ENCODE peak calls at places on chromosomes 6 and 20, in seven cellular contexts. C, I, U, R, L, O and A are unnamed samples.

GRCh38 chr6:116254297-116254724 is 436 bp upstream of the TSPYL4 start:
- DNase-seq in C (no peak), I (no peak), U (no peak), R (no peak), L (no peak), O (no peak), A (no peak)

GRCh38 chr6:815348-815738 is 122.4 kb upstream of the EXOC2 start:
- DNase-seq in C (no peak), I (no peak), U (no peak), R (peak; percentile 59), L (no peak), O (no peak), A (peak; percentile 41)

GRCh38 chr6:135224037-135224647 is 43.0 kb downstream of the MYB start:
- DNase-seq in C (no peak), I (no peak), U (no peak), R (no peak), L (no peak), O (no peak), A (no peak)

GRCh38 chr6:6688283-6688682 is 99.8 kb downstream of the LY86 start:
- DNase-seq in C (no peak), I (no peak), U (peak; percentile 58), R (peak; percentile 56), L (no peak), O (peak; percentile 25), A (no peak)

GRCh38 chr6:21710908-21711627 is 117.5 kb downstream of the SOX4 start:
- DNase-seq in C (no peak), I (no peak), U (no peak), R (no peak), L (no peak), O (no peak), A (no peak)

GRCh38 chr6:136923116-136923953 is 1.2 kb downstream of the SLC35D3 start:
- DNase-seq in C (no peak), I (no peak), U (no peak), R (peak; percentile 80), L (peak; percentile 76), O (no peak), A (no peak)

GRCh38 chr20:2756056-2756611 is 44.3 kb downstream of the CPXM1 start:
- DNase-seq in C (no peak), I (no peak), U (no peak), R (peak; percentile 90), L (peak; percentile 86), O (peak; percentile 53), A (peak; percentile 80)

GRCh38 chr6:5295612-5296011 is 34.3 kb downstream of the FARS2 start:
- DNase-seq in C (no peak), I (no peak), U (no peak), R (no peak), L (no peak), O (peak; percentile 42), A (no peak)

GRCh38 chr20:56843817-56844216 is 214.7 kb downstream of the TFAP2C start:
- DNase-seq in C (no peak), I (no peak), U (no peak), R (peak; percentile 80), L (peak; percentile 63), O (no peak), A (no peak)

GRCh38 chr6:119240257-119241123 is 109.1 kb downstream of the MAN1A1 start:
- DNase-seq in C (no peak), I (no peak), U (no peak), R (peak; percentile 52), L (peak; percentile 69), O (no peak), A (peak; percentile 3)
- H3K4me3 ChIP-seq in C (no peak overlapping the region), I (no peak overlapping the region), U (no peak overlapping the region), R (no peak overlapping the region), L (no peak overlapping the region), O (no peak overlapping the region), A (no peak overlapping the region)

GRCh38 chr20:50403565-50404418 is 106.4 kb upstream of the PTPN1 start:
- DNase-seq in C (no peak), I (no peak), U (peak; percentile 63), R (no peak), L (no peak), O (peak; percentile 40), A (no peak)

GRCh38 chr20:50405235-50405914 is 104.8 kb upstream of the PTPN1 start:
- DNase-seq in C (no peak), I (no peak), U (no peak), R (no peak), L (no peak), O (no peak), A (no peak)

GRCh38 chr20:50405915-50406609 is 104.1 kb upstream of the PTPN1 start:
- DNase-seq in C (no peak), I (no peak), U (no peak), R (no peak), L (no peak), O (no peak), A (no peak)

GRCh38 chr20:50406610-50407136 is 103.5 kb upstream of the PTPN1 start:
- DNase-seq in C (no peak), I (no peak), U (no peak), R (no peak), L (no peak), O (no peak), A (no peak)

DNA sequence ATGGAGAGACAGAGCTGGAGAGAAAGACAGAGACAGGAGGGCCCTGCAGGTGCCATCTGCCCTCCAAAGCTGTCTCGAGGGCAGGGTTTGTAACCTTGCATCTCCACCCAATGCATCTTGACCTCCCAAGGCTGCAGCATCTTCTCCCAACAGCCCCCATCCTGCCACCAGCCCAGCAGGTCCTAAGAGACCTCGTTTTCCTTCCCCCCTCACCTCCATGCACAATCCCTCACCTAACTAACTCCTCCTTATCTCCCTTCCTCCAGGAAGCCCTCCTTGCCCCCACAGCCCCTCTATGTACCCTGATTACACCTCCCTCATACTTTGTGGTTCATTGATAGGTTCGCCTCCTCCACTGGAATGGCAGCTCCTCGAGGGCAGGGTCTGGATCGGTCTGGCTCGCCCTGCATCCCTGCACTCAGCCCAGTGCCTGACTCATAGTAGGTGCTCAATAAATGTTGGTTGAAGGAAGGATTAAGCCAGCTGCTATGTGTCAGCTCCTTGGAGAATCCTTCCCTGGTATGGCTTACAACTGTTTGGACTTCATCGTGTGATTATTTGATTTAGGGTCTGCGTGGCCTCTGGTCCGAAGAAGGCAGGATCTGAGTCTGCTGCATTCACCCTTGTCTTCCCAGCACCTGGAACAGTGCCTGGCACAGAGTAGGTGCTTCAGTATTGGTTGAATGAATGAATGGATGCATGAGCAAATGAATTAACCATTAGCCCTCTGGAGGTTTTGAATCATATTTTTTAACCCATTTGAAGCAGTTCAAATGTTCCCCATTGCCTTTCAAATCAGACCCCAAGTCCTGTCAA is 105.6 kb upstream of the PTPN1 start:
- DNase-seq in C (no peak), I (no peak), U (no peak), R (no peak), L (no peak), O (no peak), A (no peak)
- H3K27ac ChIP-seq in C (no peak overlapping the region), I (peak overlapping the region; percentile 30), U (peak overlapping the region; percentile 88), R (no peak overlapping the region), L (no peak overlapping the region), O (no peak overlapping the region), A (no peak overlapping the region)

GRCh38 chr6:8481727-8482126 is 46.4 kb upstream of the SLC35B3 start:
- DNase-seq in C (no peak), I (no peak), U (no peak), R (no peak), L (peak; percentile 83), O (peak; percentile 17), A (peak; percentile 0)
- TF ChIP-seq CTCF in C (no peak), I (no peak), U (no peak), R (peak; percentile 68), L (peak; percentile 67), O (no peak), A (no peak)

GRCh38 chr6:44262467-44263356 is 2.6 kb downstream of the NFKBIE start:
- DNase-seq in C (no peak), I (no peak), U (no peak), R (no peak), L (no peak), O (no peak), A (no peak)
- H3K4me3 ChIP-seq in C (peak overlapping the region; percentile 86), I (no peak overlapping the region), U (peak overlapping the region; percentile 85), R (no peak overlapping the region), L (peak overlapping the region; percentile 88), O (no peak overlapping the region), A (no peak overlapping the region)

GRCh38 chr6:74431873-74432272 is 735.9 kb downstream of the CD109 start:
- DNase-seq in C (no peak), I (no peak), U (no peak), R (no peak), L (no peak), O (no peak), A (no peak)

GRCh38 chr6:74439412-74439811 is 743.4 kb downstream of the CD109 start:
- DNase-seq in C (no peak), I (no peak), U (no peak), R (no peak), L (no peak), O (no peak), A (no peak)

DNA sequence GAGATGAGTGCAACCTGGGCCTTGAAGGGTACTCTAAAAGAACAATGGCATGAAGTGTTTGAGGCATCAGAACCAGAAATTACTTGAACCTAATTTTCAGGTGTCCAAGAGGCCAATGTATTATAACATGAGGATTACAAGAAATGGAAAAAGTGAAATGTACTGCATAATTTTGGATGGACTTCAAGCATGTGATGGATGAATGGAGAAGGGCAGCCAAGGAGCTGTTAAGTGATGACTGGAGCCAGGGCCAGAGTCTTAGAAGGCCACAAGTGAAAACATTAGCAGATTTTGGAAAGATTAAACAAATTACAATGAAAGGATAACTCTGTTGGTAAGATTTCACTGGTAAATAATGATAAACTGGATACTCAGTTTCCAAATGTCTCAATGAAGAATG is 738.2 kb downstream of the CD109 start:
- DNase-seq in C (no peak), I (no peak), U (no peak), R (no peak), L (no peak), O (no peak), A (no peak)
- H3K27ac ChIP-seq in C (no peak overlapping the region), I (no peak overlapping the region), U (no peak overlapping the region), R (no peak overlapping the region), L (no peak overlapping the region), O (no peak overlapping the region), A (no peak overlapping the region)

GRCh38 chr6:30613251-30614043 is 3.6 kb downstream of the PPP1R10 start:
- DNase-seq in C (no peak), I (no peak), U (no peak), R (no peak), L (no peak), O (peak; percentile 27), A (no peak)

GRCh38 chr6:30612687-30613248 is 4.3 kb downstream of the PPP1R10 start:
- DNase-seq in C (no peak), I (no peak), U (no peak), R (no peak), L (no peak), O (peak; percentile 56), A (peak; percentile 59)

GRCh38 chr6:30611856-30612194 is 5.2 kb downstream of the PPP1R10 start:
- DNase-seq in C (no peak), I (no peak), U (no peak), R (no peak), L (no peak), O (no peak), A (no peak)

GRCh38 chr6:30611150-30611855 is 5.7 kb downstream of the PPP1R10 start:
- DNase-seq in C (no peak), I (no peak), U (no peak), R (no peak), L (no peak), O (no peak), A (peak; percentile 43)

GRCh38 chr6:30612213-30612612 is 4.8 kb downstream of the PPP1R10 start:
- DNase-seq in C (no peak), I (no peak), U (no peak), R (no peak), L (no peak), O (peak; percentile 68), A (no peak)
- TF ChIP-seq CTCF in C (peak; percentile 63), I (no peak), U (peak; percentile 16), R (peak; percentile 49), L (no peak), O (peak; percentile 29), A (peak; percentile 45)

GRCh38 chr20:44532981-44533331 is 11.1 kb upstream of the SERINC3 start:
- DNase-seq in C (no peak), I (no peak), U (no peak), R (no peak), L (no peak), O (peak; percentile 29), A (no peak)
- H3K4me3 ChIP-seq in C (no peak overlapping the region), I (peak overlapping the region; percentile 80), U (no peak overlapping the region), R (peak overlapping the region; percentile 92), L (peak overlapping the region; percentile 92), O (peak overlapping the region; percentile 48), A (peak overlapping the region; percentile 54)